ENCODE peak calls at places on chromosomes 5 and 9, in seven cellular contexts. R, U, B, N, I, G and D are unnamed samples.

GRCh38 chr5:106730912-106731311 is 939.8 kb downstream of the EFNA5 start:
- DNase-seq in U (no peak), G (no peak), N (no peak), R (no peak), I (no peak), B (peak; percentile 1), D (no peak)

GRCh38 chr5:41815663-41816062 is 54.6 kb downstream of the OXCT1 start:
- DNase-seq in B (no peak), N (no peak), G (no peak), U (no peak), R (no peak), I (no peak), D (no peak)

GRCh38 chr5:173903396-173904140 is 15.4 kb downstream of the CPEB4 start:
- DNase-seq in U (no peak), B (no peak), N (no peak), R (no peak), G (no peak), I (no peak), D (no peak)

GRCh38 chr5:57316798-57317327 is 143.0 kb downstream of the GPBP1 start:
- DNase-seq in N (no peak), I (no peak), R (no peak), B (peak; percentile 100), G (no peak), U (no peak), D (no peak)

GRCh38 chr5:73655521-73656160 is 29.6 kb downstream of the ARHGEF28 start:
- DNase-seq in N (no peak), R (no peak), U (no peak), G (no peak), B (no peak), I (peak; percentile 51), D (peak; percentile 21)

GRCh38 chr5:76145945-76146344 is 62.8 kb downstream of the SV2C start:
- DNase-seq in R (no peak), U (no peak), B (peak; percentile 9), N (no peak), G (no peak), I (no peak), D (no peak)

GRCh38 chr5:38208782-38209378 is 49.5 kb upstream of the EGFLAM start:
- DNase-seq in R (no peak), N (no peak), I (peak; percentile 25), B (peak; percentile 54), G (no peak), U (no peak), D (peak; percentile 12)

GRCh38 chr9:128406848-128407391 is 13.7 kb upstream of the CERCAM start:
- DNase-seq in I (no peak), R (no peak), B (peak; percentile 47), N (no peak), G (no peak), U (no peak), D (no peak)

GRCh38 chr5:175572922-175573321 is 84.9 kb upstream of the HRH2 start:
- DNase-seq in B (peak; percentile 42), R (no peak), N (no peak), U (no peak), I (no peak), G (no peak), D (peak; percentile 27)

GRCh38 chr5:72412283-72413055 is 92.3 kb downstream of the PTCD2 start:
- DNase-seq in G (no peak), U (no peak), R (no peak), B (peak; percentile 88), N (no peak), I (no peak), D (no peak)

GRCh38 chr5:126363658-126364057 is 59.6 kb upstream of the GRAMD2B start:
- DNase-seq in U (no peak), B (peak; percentile 63), G (no peak), I (no peak), N (no peak), R (no peak), D (no peak)

GRCh38 chr5:135253601-135254165 is 145.3 kb downstream of the MACROH2A1 start:
- DNase-seq in R (no peak), U (no peak), N (no peak), G (no peak), I (no peak), B (peak; percentile 55), D (no peak)